ENCODE peak calls at places on chromosomes 7 and 10, in ten cellular contexts. T is activated T-helper 2 cell treated with anti-CD3 and anti-CD28 coated beads, Interferon-gamma antibody, Interleukin-2, Interleukin-4, amounts not matched to agents 10 μg/mL and 5 μg/mL and 100 μg/mL, durations not matched to agents 14 hours and 24 hours and 36 hours; C is left lobe of liver; J is activated CD4-positive, alpha-beta T cell treated with anti-CD3 and anti-CD28 coated beads for 1 hour; Q is brain microvascular endothelial cell; W is stimulated activated CD8-positive, alpha-beta memory T cell treated with anti-CD3 and anti-CD28 coated beads, Interleukin-15, amount 100 ng/mL, for 24 hours; K is iPS-NIHi11; D is substantia nigra; L is MM.1S; F is GM12864. H is an unnamed sample.

GRCh38 chr7:30252885-30253795 is 31.3 kb upstream of the ZNRF2 start:
- DNase-seq in Q (peak; percentile 31), F (no peak), C (peak; percentile 75), K (peak; percentile 37), W (no peak), J (no peak), T (no peak), D (peak; percentile 29), L (no peak), H (no peak)

GRCh38 chr7:47611045-47611511 is 29.2 kb upstream of the TNS3 start:
- DNase-seq in F (no peak), K (no peak), Q (no peak), D (no peak), C (peak; percentile 87), L (no peak), T (no peak), J (no peak), W (no peak), H (no peak)

GRCh38 chr10:23067939-23068775 is 27.2 kb upstream of the MSRB2 start:
- DNase-seq in J (peak; percentile 44), D (peak; percentile 88), L (peak; percentile 72), K (peak; percentile 76), Q (peak; percentile 55), T (peak; percentile 24), C (peak; percentile 72), F (peak; percentile 50), W (peak; percentile 42), H (peak; percentile 94)

GRCh38 chr10:97367126-97367649 is 32.7 kb upstream of the FRAT2 start:
- DNase-seq in F (no peak), C (no peak), J (no peak), Q (no peak), L (no peak), D (no peak), K (no peak), T (no peak), W (no peak), H (no peak)

GRCh38 chr10:125929613-125930012 is 33.2 kb downstream of the FANK1 start:
- DNase-seq in C (no peak), K (no peak), J (no peak), W (no peak), T (no peak), D (no peak), Q (no peak), F (no peak), L (no peak), H (no peak)

GRCh38 chr7:81079736-81080135 is 160.9 kb upstream of the SEMA3C start:
- DNase-seq in K (no peak), T (no peak), C (no peak), Q (no peak), W (no peak), L (no peak), J (no peak), D (no peak), F (no peak), H (no peak)

GRCh38 chr10:3442451-3442990 is 269.9 kb upstream of the PITRM1 start:
- DNase-seq in K (no peak), F (no peak), Q (no peak), L (no peak), D (no peak), C (no peak), J (no peak), W (no peak), T (no peak), H (no peak)

GRCh38 chr7:151590801-151591771 is 71.4 kb upstream of the RHEB start:
- DNase-seq in L (no peak), D (no peak), F (no peak), W (no peak), Q (no peak), T (no peak), J (no peak), K (no peak), C (no peak), H (no peak)

GRCh38 chr10:12387561-12388210 is 38.3 kb downstream of the CAMK1D start:
- DNase-seq in D (no peak), K (no peak), W (no peak), T (no peak), F (no peak), L (no peak), J (no peak), Q (no peak), C (peak; percentile 35), H (no peak)

GRCh38 chr7:155188821-155189599 is 108.7 kb upstream of the INSIG1 start:
- DNase-seq in L (no peak), J (no peak), C (no peak), D (no peak), W (no peak), T (no peak), K (no peak), Q (peak; percentile 21), F (no peak), H (no peak)

GRCh38 chr7:142935941-142936565 is 2.5 kb upstream of the TRPV5 start:
- DNase-seq in T (no peak), L (no peak), W (no peak), F (no peak), D (no peak), C (no peak), Q (no peak), K (no peak), J (no peak), H (no peak)

GRCh38 chr7:26155531-26156375 is 3.8 kb downstream of the NFE2L3 start:
- DNase-seq in C (no peak), J (no peak), D (no peak), T (no peak), Q (peak; percentile 52), W (no peak), F (no peak), K (no peak), L (no peak), H (peak; percentile 61)

GRCh38 chr10:48577158-48577557 is 27.7 kb downstream of the ARHGAP22 start:
- DNase-seq in L (no peak), J (no peak), F (peak; percentile 22), D (no peak), T (no peak), C (no peak), K (no peak), W (no peak), Q (no peak), H (no peak)

GRCh38 chr10:58393317-58393716 is 8.1 kb downstream of the TFAM start:
- DNase-seq in J (no peak), T (no peak), W (no peak), C (no peak), D (no peak), K (no peak), F (no peak), Q (no peak), L (no peak), H (no peak)

GRCh38 chr10:122485670-122486069 is 24.3 kb downstream of the HTRA1 start:
- DNase-seq in D (peak; percentile 61), C (no peak), T (no peak), K (no peak), W (no peak), Q (no peak), F (no peak), J (no peak), L (no peak), H (no peak)

GRCh38 chr7:51031791-51032484 is 249.2 kb upstream of the GRB10 start:
- DNase-seq in C (peak; percentile 23), J (no peak), D (peak; percentile 53), T (no peak), W (no peak), K (no peak), L (no peak), Q (no peak), F (no peak), H (no peak)

GRCh38 chr7:136709876-136710275 is 158.6 kb upstream of the CHRM2 start:
- DNase-seq in D (no peak), F (no peak), J (no peak), Q (no peak), W (no peak), T (no peak), K (no peak), C (no peak), L (no peak), H (no peak)

GRCh38 chr7:54841772-54842707 is 83.0 kb upstream of the SEC61G start:
- DNase-seq in K (peak; percentile 25), W (no peak), D (no peak), Q (peak; percentile 54), C (peak; percentile 77), L (no peak), J (no peak), T (no peak), F (no peak), H (peak; percentile 66)

GRCh38 chr10:74937446-74937935 is 111.1 kb downstream of the KAT6B start:
- DNase-seq in K (no peak), J (no peak), T (no peak), L (no peak), W (no peak), Q (no peak), F (no peak), D (no peak), C (no peak), H (no peak)

GRCh38 chr10:92222603-92223275 is 68.1 kb downstream of the CPEB3 start:
- DNase-seq in L (no peak), C (no peak), D (no peak), Q (peak; percentile 22), W (no peak), J (no peak), K (no peak), F (no peak), T (no peak), H (no peak)

GRCh38 chr7:86926732-86927131 is 132.7 kb downstream of the ELAPOR2 start:
- DNase-seq in F (peak; percentile 33), W (no peak), T (no peak), L (peak; percentile 40), K (peak; percentile 70), Q (peak; percentile 47), D (peak; percentile 38), J (no peak), C (no peak), H (peak; percentile 79)

GRCh38 chr10:69911571-69912528 is 110.1 kb downstream of the COL13A1 start:
- DNase-seq in L (no peak), C (no peak), T (no peak), D (peak; percentile 46), Q (no peak), F (no peak), W (no peak), J (no peak), K (no peak), H (peak; percentile 34)

GRCh38 chr7:119640861-119641260 is 632.1 kb upstream of the KCND2 start:
- DNase-seq in D (no peak), F (no peak), J (no peak), L (no peak), Q (no peak), W (no peak), T (no peak), K (no peak), C (no peak), H (no peak)

GRCh38 chr7:96508371-96508770 is 186.5 kb upstream of the SLC25A13 start:
- DNase-seq in L (no peak), W (no peak), K (no peak), C (peak; percentile 65), Q (no peak), T (no peak), D (no peak), J (no peak), F (no peak), H (no peak)